ENCODE peak calls at places on chromosomes 12 and 14, in five cellular contexts. Z, A, G, C and X are unnamed samples.

GRCh38 chr14:105253329-105253682 is 5.0 kb downstream of the BTBD6 start:
- DNase-seq in A (no peak), Z (no peak), C (no peak), G (no peak), X (no peak)

GRCh38 chr14:73738518-73739173 is 24.5 kb upstream of the PNMA1 start:
- DNase-seq in A (no peak), Z (no peak), C (no peak), G (no peak), X (no peak)

GRCh38 chr14:80223696-80224465 is 12.6 kb upstream of the DIO2 start:
- DNase-seq in G (no peak), Z (no peak), C (no peak), A (no peak), X (no peak)

GRCh38 chr12:110826592-110827200 is 20.1 kb upstream of the CCDC63 start:
- DNase-seq in C (peak; percentile 80), Z (peak; percentile 60), G (peak; percentile 84), A (peak; percentile 88), X (peak; percentile 20)

GRCh38 chr12:53053223-53054111 is 3.6 kb downstream of the TNS2 start:
- DNase-seq in G (no peak), C (peak; percentile 77), Z (no peak), A (peak; percentile 60), X (no peak)

GRCh38 chr12:57864811-57865751 is 18.6 kb upstream of the CTDSP2 start:
- DNase-seq in C (peak; percentile 76), Z (peak; percentile 83), G (peak; percentile 72), A (peak; percentile 74), X (peak; percentile 28)

GRCh38 chr14:92500491-92500941 is 13.1 kb upstream of the RIN3 start:
- DNase-seq in G (no peak), Z (peak; percentile 49), C (no peak), A (no peak), X (peak; percentile 31)

GRCh38 chr14:99575043-99576023 is 28.7 kb downstream of the CCDC85C start:
- DNase-seq in C (peak; percentile 98), A (no peak), Z (no peak), G (peak; percentile 74), X (no peak)

GRCh38 chr14:63224196-63224595 is 20.0 kb downstream of the RHOJ start:
- DNase-seq in G (no peak), C (no peak), Z (no peak), A (no peak), X (peak; percentile 37)

GRCh38 chr12:121465921-121466799 is 66.2 kb downstream of the RNF34 start:
- DNase-seq in Z (peak; percentile 10), G (no peak), A (peak; percentile 51), C (peak; percentile 49), X (no peak)

GRCh38 chr12:112537710-112538396 is 119.1 kb downstream of the PTPN11 start:
- DNase-seq in G (no peak), Z (no peak), C (peak; percentile 88), A (no peak), X (no peak)